ENCODE peak calls at places on chromosomes 2 and 18, in four cellular contexts. B, S, T and Q are unnamed samples.
A peak's percentile ranks its signal among the peaks of the same experiment; 100 is the strongest.

GRCh38 chr18:7174359-7175107 is 56.4 kb upstream of the LRRC30 start:
- DNase-seq in B (no peak), S (no peak), T (peak; percentile 26), Q (no peak)

GRCh38 chr2:232382331-232383225 is 4.0 kb downstream of the ALPP start:
- DNase-seq in B (no peak), S (no peak), T (no peak), Q (no peak)

GRCh38 chr2:198371902-198372611 is 567.7 kb downstream of the PLCL1 start:
- DNase-seq in B (peak; percentile 68), S (no peak), T (no peak), Q (peak; percentile 54)

GRCh38 chr2:171146633-171147032 is 14.1 kb downstream of the TLK1 start:
- DNase-seq in B (no peak), S (no peak), T (no peak), Q (no peak)

GRCh38 chr2:138453815-138454214 is 47.8 kb upstream of the SPOPL start:
- DNase-seq in B (no peak), S (no peak), T (no peak), Q (no peak)

GRCh38 chr2:149063177-149063576 is 24.7 kb downstream of the LYPD6B start:
- DNase-seq in B (no peak), S (no peak), T (no peak), Q (no peak)

GRCh38 chr18:51196116-51196810 is 1.2 kb downstream of the MEX3C start:
- DNase-seq in B (peak; percentile 24), S (peak; percentile 88), T (peak; percentile 58), Q (no peak)

GRCh38 chr18:183769-184168 is 25.4 kb downstream of the USP14 start:
- DNase-seq in B (peak; percentile 10), S (no peak), T (no peak), Q (peak; percentile 8)

GRCh38 chr18:2441544-2441943 is 129.8 kb downstream of the METTL4 start:
- DNase-seq in B (peak; percentile 16), S (no peak), T (no peak), Q (no peak)

GRCh38 chr2:221997683-221998082 is 301.1 kb downstream of the PAX3 start:
- DNase-seq in B (no peak), S (no peak), T (no peak), Q (no peak)